ENCODE peak calls at places on chromosome 4, in eight cellular contexts. F is Panc1, W is GM23338, D is GM12878, K is SK-N-SH, P is HCT116, T is K562, V is HepG2. E is an unnamed sample.
A peak's percentile ranks its signal among the peaks of the same experiment; 100 is the strongest.

GRCh38 chr4:7389719-7390118 is 45.0 kb downstream of the PSAPL1 start:
- DNase-seq in F (no peak), W (no peak), D (no peak), K (peak; percentile 15), P (no peak), T (no peak), V (no peak), E (no peak)

GRCh38 chr4:3369781-3370660 is 71.7 kb upstream of the HGFAC start:
- DNase-seq in F (no peak), W (peak; percentile 89), D (no peak), K (peak; percentile 69), P (no peak), T (no peak), V (no peak), E (peak; percentile 81)

GRCh38 chr4:82515705-82516104 is 46.1 kb downstream of the TMEM150C start:
- DNase-seq in F (no peak), W (no peak), D (no peak), K (no peak), P (no peak), T (no peak), V (no peak), E (no peak)

GRCh38 chr4:99653921-99654890 is 3.4 kb downstream of the C4orf54 start:
- DNase-seq in F (no peak), W (no peak), D (no peak), K (no peak), P (no peak), T (no peak), V (no peak), E (no peak)

GRCh38 chr4:167100120-167100519 is 134.2 kb downstream of the SPOCK3 start:
- DNase-seq in F (peak; percentile 65), W (peak; percentile 3), D (peak; percentile 32), K (no peak), P (no peak), T (no peak), V (peak; percentile 1), E (no peak)

GRCh38 chr4:153294631-153295030 is 49.9 kb upstream of the MND1 start:
- DNase-seq in F (no peak), W (no peak), D (no peak), K (no peak), P (no peak), T (no peak), V (no peak), E (no peak)

GRCh38 chr4:64781737-64782326 is 372.6 kb upstream of the TECRL start:
- DNase-seq in F (peak; percentile 13), W (peak; percentile 49), D (no peak), K (peak; percentile 2), P (no peak), T (peak; percentile 7), V (peak; percentile 16), E (no peak)

GRCh38 chr4:105210901-105211300 is 64.2 kb downstream of the TET2 start:
- DNase-seq in F (no peak), W (no peak), D (no peak), K (no peak), P (no peak), T (no peak), V (no peak), E (no peak)

GRCh38 chr4:173413043-173413442 is 14.1 kb upstream of the SCRG1 start:
- DNase-seq in F (no peak), W (no peak), D (no peak), K (no peak), P (no peak), T (no peak), V (no peak), E (no peak)

GRCh38 chr4:125334936-125335335 is 20.2 kb downstream of the FAT4 start:
- DNase-seq in F (no peak), W (no peak), D (no peak), K (no peak), P (no peak), T (no peak), V (no peak), E (no peak)

GRCh38 chr4:30429813-30430466 is 290.2 kb upstream of the PCDH7 start:
- DNase-seq in F (no peak), W (no peak), D (no peak), K (no peak), P (peak; percentile 38), T (no peak), V (no peak), E (no peak)

GRCh38 chr4:184891765-184892164 is 66.0 kb upstream of the ACSL1 start:
- DNase-seq in F (no peak), W (no peak), D (no peak), K (no peak), P (no peak), T (no peak), V (no peak), E (no peak)

GRCh38 chr4:146330392-146330791 is 116.1 kb downstream of the REELD1 start:
- DNase-seq in F (no peak), W (no peak), D (no peak), K (no peak), P (no peak), T (no peak), V (no peak), E (no peak)

GRCh38 chr4:82898322-82899243 is 2.0 kb upstream of the THAP9 start:
- DNase-seq in F (no peak), W (no peak), D (no peak), K (no peak), P (no peak), T (peak; percentile 42), V (no peak), E (no peak)

GRCh38 chr4:7871356-7871755 is 68.3 kb downstream of the AFAP1 start:
- DNase-seq in F (no peak), W (no peak), D (no peak), K (no peak), P (no peak), T (no peak), V (no peak), E (no peak)

GRCh38 chr4:25823632-25824031 is 39.2 kb downstream of the SEL1L3 start:
- DNase-seq in F (no peak), W (no peak), D (no peak), K (no peak), P (no peak), T (no peak), V (no peak), E (no peak)

GRCh38 chr4:21765810-21766407 is 182.7 kb downstream of the KCNIP4 start:
- DNase-seq in F (peak; percentile 38), W (peak; percentile 89), D (no peak), K (peak; percentile 25), P (peak; percentile 18), T (peak; percentile 27), V (peak; percentile 25), E (peak; percentile 16)

GRCh38 chr4:153676984-153677383 is 7.1 kb upstream of the TLR2 start:
- DNase-seq in F (peak; percentile 48), W (no peak), D (no peak), K (no peak), P (peak; percentile 19), T (no peak), V (no peak), E (no peak)

GRCh38 chr4:119321921-119322687 is at the start of gene FABP2:
- DNase-seq in F (no peak), W (no peak), D (no peak), K (no peak), P (no peak), T (no peak), V (no peak), E (no peak)

GRCh38 chr4:127967141-127967775 is 2.1 kb downstream of the ABHD18 start:
- DNase-seq in F (no peak), W (no peak), D (no peak), K (no peak), P (no peak), T (peak; percentile 41), V (peak; percentile 10), E (no peak)
- H3K4me3 ChIP-seq in F (peak overlapping the region; percentile 38), W (no peak overlapping the region), D (no peak overlapping the region), K (no peak overlapping the region), P (no peak overlapping the region), T (peak overlapping the region; percentile 18), V (peak overlapping the region; percentile 40), E (no peak overlapping the region)

GRCh38 chr4:142419712-142420111 is 426.4 kb downstream of the INPP4B start:
- DNase-seq in F (no peak), W (no peak), D (no peak), K (peak; percentile 47), P (no peak), T (no peak), V (no peak), E (no peak)

GRCh38 chr4:142418697-142419096 is 427.4 kb downstream of the INPP4B start:
- DNase-seq in F (no peak), W (no peak), D (no peak), K (no peak), P (no peak), T (no peak), V (no peak), E (no peak)

GRCh38 chr4:142416711-142417275 is 429.3 kb downstream of the INPP4B start:
- DNase-seq in F (no peak), W (no peak), D (no peak), K (no peak), P (no peak), T (no peak), V (no peak), E (no peak)

GRCh38 chr4:142416121-142416520 is 430.0 kb downstream of the INPP4B start:
- DNase-seq in F (no peak), W (no peak), D (no peak), K (no peak), P (no peak), T (no peak), V (no peak), E (no peak)

GRCh38 chr4:142420461-142421095 is 425.5 kb downstream of the INPP4B start:
- DNase-seq in F (no peak), W (no peak), D (no peak), K (no peak), P (no peak), T (no peak), V (no peak), E (no peak)
- TF ChIP-seq POLR2AphosphoS5 in F (no peak), W (no peak), D (no peak), K (no peak), P (no peak), T (no peak), V (no peak), E (no peak)

DNA sequence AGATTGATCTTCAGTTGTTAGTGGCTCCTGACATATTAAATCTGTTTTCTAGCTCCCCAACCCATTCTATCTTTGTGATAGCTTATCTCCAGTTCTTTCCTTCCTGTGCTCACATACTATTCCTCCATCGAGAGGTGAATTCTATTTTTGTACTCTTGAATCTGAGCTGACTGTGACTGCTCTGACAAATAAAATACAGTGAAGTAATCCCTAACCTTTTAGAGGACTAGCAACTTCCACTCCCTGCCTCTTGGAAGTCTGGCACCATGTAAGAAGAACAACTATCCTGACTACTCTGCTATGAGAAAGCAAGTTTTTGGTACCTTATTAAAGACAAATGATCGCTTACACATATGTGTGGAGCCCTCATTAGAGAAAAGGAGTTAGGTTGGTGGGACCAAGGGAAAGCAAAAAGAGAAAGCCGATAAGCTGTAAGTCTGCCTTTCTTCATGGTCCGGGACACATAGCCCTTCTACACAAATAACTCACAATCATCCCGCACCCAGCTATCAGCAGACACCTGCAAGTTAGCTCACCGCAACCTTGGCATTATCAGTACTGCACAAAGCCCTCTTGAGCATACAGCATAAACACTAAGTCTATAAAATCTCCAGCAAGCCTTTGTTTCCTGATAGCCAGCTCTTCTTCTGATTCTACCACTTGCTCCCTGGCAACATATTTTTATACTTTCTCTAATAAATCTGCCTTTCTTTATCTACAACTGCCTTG is 13.5 kb upstream of the PPM1K start:
- DNase-seq in F (no peak), W (no peak), D (no peak), K (no peak), P (no peak), T (peak; percentile 47), V (no peak), E (no peak)
- TF ChIP-seq REST in F (no peak), W (no peak), D (no peak), K (no peak), P (no peak), T (no peak), V (no peak), E (no peak)

GRCh38 chr4:149084128-149084527 is 641.9 kb upstream of the NR3C2 start:
- DNase-seq in F (no peak), W (no peak), D (no peak), K (no peak), P (no peak), T (no peak), V (no peak), E (no peak)
- H3K4me3 ChIP-seq in F (no peak overlapping the region), W (no peak overlapping the region), D (no peak overlapping the region), K (no peak overlapping the region), P (no peak overlapping the region), T (no peak overlapping the region), V (no peak overlapping the region), E (no peak overlapping the region)

E was measured in HL-60.